ENCODE peak calls at places on chromosomes 7 and 10, in six cellular contexts. K is ACHN; I is activated CD8-positive, alpha-beta memory T cell treated with anti-CD3 and anti-CD28 coated beads, Interleukin-2, amount 50 U/mL, for 4 hours; X is endothelial cell; Y is amniotic epithelial cell; Q is H54. R is an unnamed sample.

GRCh38 chr10:123009105-123009805 is 449 bp downstream of the ACADSB start:
- DNase-seq in I (no peak), Q (no peak), Y (peak), K (peak), X (peak), R (no peak)

GRCh38 chr7:134255814-134256213 is 60.9 kb downstream of the SLC35B4 start:
- DNase-seq in Q (no peak), I (no peak), Y (no peak), X (peak), K (no peak), R (no peak)

GRCh38 chr7:63047061-63047460 is 951.6 kb upstream of the ZNF722 start:
- DNase-seq in X (no peak), Q (no peak), Y (no peak), I (no peak), K (no peak), R (no peak)

GRCh38 chr10:52779541-52780390 is 7.2 kb upstream of the MBL2 start:
- DNase-seq in I (no peak), Q (peak), Y (peak), X (peak), K (peak), R (peak)

GRCh38 chr10:30587522-30588031 is 42.0 kb downstream of the LYZL2 start:
- DNase-seq in I (no peak), Q (no peak), Y (no peak), X (no peak), K (no peak), R (no peak)

GRCh38 chr10:24039897-24040296 is 169.0 kb upstream of the KIAA1217 start:
- DNase-seq in I (no peak), Q (no peak), X (no peak), K (no peak), Y (no peak), R (no peak)

GRCh38 chr10:88385601-88386203 is 197.4 kb downstream of the RNLS start:
- DNase-seq in Y (no peak), X (no peak), Q (peak), K (peak), I (peak), R (no peak)

GRCh38 chr10:103820101-103821062 is 35.0 kb downstream of the SH3PXD2A start:
- DNase-seq in X (no peak), I (no peak), K (no peak), Q (no peak), Y (no peak), R (no peak)

GRCh38 chr10:3180361-3180760 is 7.8 kb upstream of the PITRM1 start:
- DNase-seq in Q (no peak), I (no peak), X (no peak), Y (no peak), K (no peak), R (no peak)

GRCh38 chr7:28296571-28297483 is 115.5 kb upstream of the CREB5 start:
- DNase-seq in Q (no peak), I (peak), X (peak), K (peak), Y (peak), R (peak)

R was measured in NT2/D1.